ENCODE peak calls at places on chromosomes 1 and 21, in five cellular contexts. N is left lung, X is mammary epithelial cell, H is heart right ventricle, E is body of pancreas. Y is an unnamed sample.

GRCh38 chr1:21597754-21598153 is 71.4 kb downstream of the RAP1GAP start:
- DNase-seq in N (no peak), H (no peak), X (no peak), E (no peak), Y (no peak)

GRCh38 chr1:6727535-6727934 is 25.9 kb upstream of the DNAJC11 start:
- DNase-seq in N (no peak), H (peak), E (peak), X (peak), Y (peak)

GRCh38 chr1:28985427-28985826 is 71.1 kb downstream of the EPB41 start:
- DNase-seq in X (no peak), H (no peak), N (no peak), E (no peak), Y (no peak)

GRCh38 chr1:234970731-234971476 is 157.7 kb downstream of the TOMM20 start:
- DNase-seq in H (peak), X (peak), N (peak), E (peak), Y (peak)

GRCh38 chr1:183588827-183589226 is 1.4 kb downstream of the NCF2 start:
- DNase-seq in X (no peak), N (no peak), H (no peak), E (no peak), Y (no peak)

GRCh38 chr21:18000961-18001522 is 181.9 kb upstream of the C21orf91 start:
- DNase-seq in N (no peak), H (no peak), E (no peak), X (no peak), Y (no peak)

GRCh38 chr1:30446508-30446907 is 276.9 kb downstream of the MATN1 start:
- DNase-seq in N (no peak), X (no peak), H (no peak), E (no peak), Y (no peak)

GRCh38 chr1:9942399-9942938 is 722 bp downstream of the LZIC start:
- DNase-seq in E (no peak), H (no peak), N (no peak), X (peak), Y (peak)

GRCh38 chr1:15322648-15323350 is 75.8 kb downstream of the FHAD1 start:
- DNase-seq in E (peak), N (no peak), X (no peak), H (no peak), Y (peak)

GRCh38 chr1:172343246-172344099 is 77.0 kb upstream of the C1orf105 start:
- DNase-seq in E (no peak), X (peak), N (no peak), H (no peak), Y (peak)

GRCh38 chr1:186884266-186884665 is 55.5 kb downstream of the PLA2G4A start:
- DNase-seq in X (no peak), N (no peak), E (no peak), H (no peak), Y (no peak)

GRCh38 chr1:11157867-11158266 is 31.3 kb upstream of the ANGPTL7 start:
- DNase-seq in H (no peak), N (no peak), E (no peak), X (peak), Y (no peak)

GRCh38 chr1:156310962-156311361 is 11.9 kb upstream of the VHLL start:
- DNase-seq in N (no peak), E (peak), H (no peak), X (no peak), Y (no peak)

GRCh38 chr1:41502912-41503311 is 18.4 kb upstream of the EDN2 start:
- DNase-seq in E (no peak), X (no peak), H (no peak), N (no peak), Y (no peak)

GRCh38 chr1:78038071-78038470 is 7.7 kb upstream of the GIPC2 start:
- DNase-seq in X (no peak), E (no peak), H (no peak), N (no peak), Y (no peak)

GRCh38 chr1:115447672-115448071 is 109.6 kb upstream of the NGF start:
- DNase-seq in X (no peak), E (no peak), H (no peak), N (no peak), Y (no peak)

GRCh38 chr21:17793271-17793670 is 25.9 kb downstream of the C21orf91 start:
- DNase-seq in N (no peak), H (no peak), X (no peak), E (no peak), Y (no peak)

GRCh38 chr1:107138767-107139445 is 1.9 kb upstream of the NTNG1 start:
- DNase-seq in X (peak), H (no peak), E (no peak), N (no peak), Y (no peak)

GRCh38 chr21:33069994-33070811 is at the start of gene OLIG1:
- DNase-seq in E (peak), X (peak), N (peak), H (peak), Y (peak)

GRCh38 chr1:40868051-40868723 is 6.0 kb upstream of the CITED4 start:
- DNase-seq in H (no peak), X (peak), E (peak), N (no peak), Y (no peak)

GRCh38 chr1:201565024-201565730 is 26.2 kb downstream of the NAV1 start:
- DNase-seq in N (no peak), X (no peak), E (no peak), H (peak), Y (no peak)

GRCh38 chr1:77948841-77949424 is 29.9 kb downstream of the FUBP1 start:
- DNase-seq in H (no peak), E (peak), N (no peak), X (peak), Y (peak)

GRCh38 chr1:59761440-59761839 is 53.3 kb upstream of the HOOK1 start:
- DNase-seq in H (no peak), N (no peak), E (no peak), X (peak), Y (peak)

GRCh38 chr1:235101558-235102258 is 26.9 kb downstream of the TOMM20 start:
- DNase-seq in H (no peak), N (no peak), X (no peak), E (no peak), Y (no peak)

GRCh38 chr1:27418326-27418761 is 25.9 kb downstream of the GPR3 start:
- DNase-seq in N (peak), H (peak), X (peak), E (peak), Y (peak)

GRCh38 chr1:29828526-29829447 is 592.5 kb downstream of the PTPRU start:
- DNase-seq in H (no peak), X (no peak), E (no peak), N (no peak), Y (no peak)

GRCh38 chr1:188463919-188464318 is 1635.2 kb downstream of the PLA2G4A start:
- DNase-seq in H (no peak), N (no peak), X (no peak), E (no peak), Y (peak)

GRCh38 chr1:28756846-28757245 is 20.1 kb downstream of the YTHDF2 start:
- DNase-seq in H (no peak), E (no peak), X (no peak), N (no peak), Y (no peak)

GRCh38 chr1:43587594-43587993 is 56.9 kb downstream of the PTPRF start:
- DNase-seq in H (no peak), E (no peak), X (peak), N (no peak), Y (no peak)
- H3K27ac ChIP-seq in H (no peak), E (no peak), X (no peak), N (no peak), Y (no peak)

DNA sequence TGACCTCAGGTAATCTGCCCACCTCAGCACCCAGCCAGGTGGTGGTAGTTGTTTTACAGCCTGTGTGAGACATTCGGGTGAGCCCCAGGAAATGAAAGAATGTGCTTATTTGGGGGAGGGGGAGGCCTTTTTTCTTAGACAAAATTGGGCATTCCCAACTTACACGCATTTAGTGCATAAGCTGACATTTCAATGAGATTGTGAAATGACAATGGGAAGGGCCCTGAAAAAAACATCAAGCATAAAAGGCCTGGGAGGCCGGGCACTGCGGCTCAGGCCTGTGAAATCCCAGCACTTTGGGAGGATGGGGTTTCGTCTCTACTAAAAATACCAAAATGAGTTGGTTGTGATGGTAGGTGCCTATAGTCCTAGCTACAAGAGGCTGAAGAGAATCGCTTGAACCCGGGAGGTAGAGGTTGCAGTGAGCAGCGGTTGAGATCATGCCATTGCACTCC is 5.0 kb downstream of the GAS5 start:
- DNase-seq in N (no peak), X (no peak), H (no peak), E (no peak), Y (no peak)
- H3K27ac ChIP-seq in N (no peak), X (no peak), H (no peak), E (no peak), Y (no peak)

GRCh38 chr21:25220169-25220568 is 387.1 kb downstream of the MRPL39 start:
- DNase-seq in E (no peak), X (no peak), N (no peak), H (no peak), Y (no peak)
- H3K27ac ChIP-seq in E (no peak), X (no peak), N (no peak), H (no peak), Y (no peak)

DNA sequence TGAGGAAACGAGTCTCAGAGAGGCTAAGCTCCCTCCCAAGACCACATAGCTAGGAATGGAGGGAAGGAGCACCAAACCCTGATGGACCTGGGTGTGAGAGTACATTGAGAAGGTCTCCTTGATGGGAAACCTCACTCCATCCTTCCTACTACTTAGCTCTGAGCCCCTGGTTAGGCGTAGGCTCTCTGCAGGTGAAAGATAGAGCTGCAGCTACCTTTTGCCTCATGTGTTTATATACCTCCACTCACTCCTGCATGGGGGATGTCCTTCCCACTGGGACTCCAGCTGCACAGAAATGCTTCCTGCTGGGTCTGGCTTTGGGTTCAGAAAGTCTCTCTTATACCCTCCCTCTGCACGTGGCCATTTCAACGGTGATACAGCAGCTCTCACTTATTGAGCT is 102.1 kb upstream of the USP24 start:
- DNase-seq in E (no peak), H (no peak), X (no peak), N (no peak), Y (no peak)
- H3K27ac ChIP-seq in E (no peak), H (no peak), X (no peak), N (no peak), Y (no peak)

DNA sequence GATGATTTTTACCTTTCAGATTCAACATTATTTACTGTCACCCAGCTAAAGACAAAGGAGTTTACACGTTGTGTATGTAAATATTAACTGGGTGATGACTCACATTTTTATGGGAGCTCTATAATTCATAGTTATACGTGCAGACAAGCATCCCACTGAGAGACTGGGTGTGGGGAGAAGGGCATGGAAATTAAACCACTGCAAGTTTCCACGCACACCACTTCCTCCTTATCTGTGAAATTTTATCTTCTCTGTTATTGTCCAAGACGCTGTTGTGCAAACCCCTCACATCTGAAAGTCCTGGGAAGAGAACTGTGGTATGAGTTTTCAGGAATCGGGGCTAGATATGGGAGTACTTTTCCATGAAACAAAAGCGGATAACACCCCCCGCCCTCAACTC is 23.2 kb upstream of the DPT start:
- DNase-seq in X (peak), H (no peak), N (no peak), E (no peak), Y (no peak)
- H3K27ac ChIP-seq in X (no peak), H (no peak), N (no peak), E (no peak), Y (no peak)

GRCh38 chr1:161069731-161070270 is at the start of gene ARHGAP30:
- DNase-seq in H (peak), N (peak), E (no peak), X (no peak), Y (peak)

GRCh38 chr1:161069201-161069685 is 448 bp downstream of the ARHGAP30 start:
- DNase-seq in H (no peak), N (no peak), E (no peak), X (no peak), Y (no peak)

GRCh38 chr1:161072751-161073449 is 3.2 kb upstream of the ARHGAP30 start:
- DNase-seq in H (no peak), X (no peak), N (no peak), E (no peak), Y (no peak)

GRCh38 chr1:161071886-161072371 is 2.2 kb upstream of the ARHGAP30 start:
- DNase-seq in X (no peak), E (peak), H (peak), N (peak), Y (peak)

GRCh38 chr1:161070737-161071136 is 1.0 kb upstream of the ARHGAP30 start:
- DNase-seq in N (no peak), E (no peak), H (no peak), X (no peak), Y (no peak)
- H3K27ac ChIP-seq in N (no peak), E (no peak), H (no peak), X (no peak), Y (no peak)

GRCh38 chr1:209648366-209648765 is 3.9 kb downstream of the LAMB3 start:
- DNase-seq in H (no peak), X (peak), N (no peak), E (no peak), Y (peak)
- H3K27ac ChIP-seq in H (no peak), X (peak), N (peak), E (peak), Y (peak)

GRCh38 chr1:31576743-31577455 is 584 bp downstream of the TINAGL1 start:
- DNase-seq in H (no peak), E (no peak), X (no peak), N (no peak), Y (no peak)

GRCh38 chr1:31577515-31578191 is 1.3 kb downstream of the TINAGL1 start:
- DNase-seq in X (peak), H (no peak), N (no peak), E (no peak), Y (no peak)

GRCh38 chr1:31574749-31575372 is 1.5 kb upstream of the TINAGL1 start:
- DNase-seq in E (no peak), H (no peak), X (peak), N (no peak), Y (no peak)

GRCh38 chr1:31576201-31576669 is at the start of gene TINAGL1:
- DNase-seq in E (peak), X (peak), N (peak), H (peak), Y (no peak)

DNA sequence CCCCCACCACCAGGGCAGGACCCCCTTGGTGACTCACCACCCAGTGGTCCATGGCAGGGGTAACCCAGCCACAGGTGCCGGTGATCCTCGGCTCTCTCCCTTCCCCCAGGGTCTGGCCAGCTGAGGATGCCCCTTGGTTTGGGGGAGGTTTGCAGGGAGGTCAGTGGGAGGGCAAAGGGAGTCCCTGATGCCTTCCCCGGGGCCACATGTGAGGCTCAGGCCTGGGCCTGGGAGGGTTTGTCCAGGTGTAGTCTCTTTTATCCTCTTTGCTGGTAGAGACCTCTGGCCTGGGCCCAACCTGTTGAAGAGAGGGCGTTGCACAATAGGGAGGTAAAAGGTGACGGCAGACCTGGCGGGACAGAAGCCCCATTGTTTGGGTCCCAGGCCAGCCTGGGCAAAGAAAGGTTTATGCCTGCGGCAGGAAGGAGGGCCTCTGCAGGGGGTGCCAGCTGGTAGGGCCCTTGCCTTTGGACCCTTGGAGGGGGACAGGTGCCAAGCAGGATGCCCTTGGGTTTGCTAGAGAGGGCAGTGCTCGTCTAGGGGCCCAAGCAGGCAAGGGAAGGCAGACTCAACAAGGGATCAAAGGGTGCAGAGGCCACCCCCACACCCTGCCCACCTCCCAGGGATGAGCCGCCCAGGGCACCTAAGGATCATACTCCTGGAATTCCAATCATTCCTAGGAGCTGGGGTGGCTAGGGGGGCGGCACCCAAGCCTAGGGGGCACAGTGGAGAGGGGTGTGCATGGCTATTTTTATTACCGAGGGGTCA is 758 bp upstream of the TINAGL1 start:
- DNase-seq in X (peak), N (peak), E (peak), H (no peak), Y (no peak)
- H3K27ac ChIP-seq in X (peak), N (peak), E (peak), H (peak), Y (no peak)

GRCh38 chr1:212606734-212607205 is 1.8 kb upstream of the ATF3 start:
- DNase-seq in E (peak), X (peak), H (peak), N (peak), Y (no peak)

GRCh38 chr1:212607206-212607923 is 1.2 kb upstream of the ATF3 start:
- DNase-seq in H (peak), E (peak), N (no peak), X (peak), Y (no peak)

GRCh38 chr1:212608956-212609700 is 567 bp downstream of the ATF3 start:
- DNase-seq in H (peak), E (peak), N (peak), X (no peak), Y (peak)

GRCh38 chr1:212608209-212608955 is at the start of gene ATF3:
- DNase-seq in E (peak), X (peak), N (peak), H (peak), Y (peak)

GRCh38 chr1:212607924-212608208 is 695 bp upstream of the ATF3 start:
- DNase-seq in X (no peak), H (peak), E (no peak), N (no peak), Y (no peak)
- H3K27ac ChIP-seq in X (peak), H (peak), E (peak), N (peak), Y (peak)

GRCh38 chr1:82491301-82491986 is 690.7 kb downstream of the ADGRL2 start:
- DNase-seq in N (no peak), X (peak), H (no peak), E (no peak), Y (no peak)

GRCh38 chr1:82487778-82488177 is 687.0 kb downstream of the ADGRL2 start:
- DNase-seq in H (no peak), N (no peak), E (no peak), X (no peak), Y (no peak)

GRCh38 chr1:82486969-82487368 is 686.2 kb downstream of the ADGRL2 start:
- DNase-seq in N (no peak), H (no peak), E (no peak), X (peak), Y (no peak)

GRCh38 chr1:82483146-82483545 is 682.4 kb downstream of the ADGRL2 start:
- DNase-seq in N (no peak), X (no peak), E (no peak), H (no peak), Y (no peak)

GRCh38 chr1:82485591-82486369 is 685.0 kb downstream of the ADGRL2 start:
- DNase-seq in N (peak), E (peak), H (peak), X (peak), Y (no peak)
- H3K27ac ChIP-seq in N (no peak), E (no peak), H (no peak), X (no peak), Y (no peak)